ENCODE peak calls at places on chromosome 21, in eight cellular contexts. W is activated naive CD8-positive, alpha-beta T cell treated with anti-CD3 and anti-CD28 coated beads for 36 hours; R is NCI-H460; E is sciatic nerve; U is NCI-H1105; C is activated T-helper 9 cell treated with anti-CD3 and anti-CD28 coated beads, Interleukin-2, amount 50 U/mL, for 16 hours; D is NCI-H1048; M is retina. P is an unnamed sample.

GRCh38 chr21:45839274-45839673 is 142.3 kb upstream of the COL6A1 start:
- DNase-seq in R (no peak), M (no peak), U (no peak), D (no peak), E (no peak), W (no peak), C (no peak), P (no peak)

GRCh38 chr21:34639882-34640788 is 25.2 kb upstream of the RCAN1 start:
- DNase-seq in R (no peak), D (no peak), C (peak; percentile 13), M (no peak), U (no peak), W (peak; percentile 21), E (no peak), P (no peak)

GRCh38 chr21:34029724-34030528 is 43.5 kb upstream of the MRPS6 start:
- DNase-seq in R (peak; percentile 56), W (peak; percentile 51), D (no peak), C (peak; percentile 44), M (peak; percentile 36), U (no peak), E (no peak), P (no peak)

GRCh38 chr21:37842163-37842919 is 73.9 kb downstream of the KCNJ6 start:
- DNase-seq in D (no peak), U (no peak), M (no peak), R (no peak), W (no peak), C (no peak), E (no peak), P (no peak)

GRCh38 chr21:35044770-35045538 is 4.1 kb downstream of the RUNX1 start:
- DNase-seq in R (no peak), M (no peak), E (no peak), W (no peak), U (no peak), D (no peak), C (no peak), P (no peak)

GRCh38 chr21:41766883-41767605 is at the start of gene RIPK4:
- DNase-seq in C (peak; percentile 21), R (peak; percentile 59), D (peak; percentile 70), M (no peak), E (no peak), W (peak; percentile 60), U (peak; percentile 87), P (peak; percentile 91)

GRCh38 chr21:33441489-33442477 is 38.0 kb downstream of the TMEM50B start:
- DNase-seq in W (no peak), C (no peak), E (no peak), M (no peak), R (peak; percentile 95), D (no peak), U (peak; percentile 39), P (no peak)

GRCh38 chr21:42659416-42660117 is 6.1 kb downstream of the PDE9A start:
- DNase-seq in U (no peak), M (no peak), E (no peak), D (no peak), W (no peak), R (no peak), C (no peak), P (peak; percentile 51)

GRCh38 chr21:39022901-39023693 is 160.2 kb downstream of the PSMG1 start:
- DNase-seq in C (no peak), W (no peak), M (peak; percentile 45), E (peak; percentile 81), R (no peak), U (peak; percentile 75), D (no peak), P (peak; percentile 67)

GRCh38 chr21:44024895-44025353 is 12.8 kb downstream of the TRAPPC10 start:
- DNase-seq in U (no peak), D (no peak), E (peak; percentile 69), M (no peak), R (no peak), W (no peak), C (no peak), P (no peak)

GRCh38 chr21:38413958-38414506 is 84.2 kb downstream of the ERG start:
- DNase-seq in D (no peak), U (no peak), W (no peak), R (peak; percentile 24), M (no peak), E (no peak), C (no peak), P (no peak)

GRCh38 chr21:41024341-41025056 is 143.5 kb upstream of the BACE2 start:
- DNase-seq in W (no peak), D (no peak), C (no peak), R (no peak), E (no peak), M (peak; percentile 84), U (no peak), P (no peak)

GRCh38 chr21:38661296-38662223 is 144.2 kb upstream of the ETS2 start:
- DNase-seq in E (no peak), M (peak; percentile 70), R (no peak), W (peak; percentile 20), U (no peak), D (no peak), C (no peak), P (no peak)

GRCh38 chr21:35940074-35940927 is 120.0 kb downstream of the SETD4 start:
- DNase-seq in U (peak; percentile 72), W (peak; percentile 3), R (peak; percentile 49), E (no peak), C (no peak), M (peak; percentile 55), D (peak; percentile 23), P (peak; percentile 22)

GRCh38 chr21:15065381-15066230 is 806 bp upstream of the NRIP1 start:
- DNase-seq in R (no peak), U (no peak), M (peak; percentile 88), C (peak; percentile 58), D (no peak), E (peak; percentile 89), W (peak; percentile 77), P (peak; percentile 84)

GRCh38 chr21:45532826-45533730 is 9.2 kb downstream of the SLC19A1 start:
- DNase-seq in R (no peak), W (no peak), D (no peak), U (no peak), C (no peak), E (peak; percentile 57), M (no peak), P (no peak)

GRCh38 chr21:41777934-41778815 is 11.3 kb upstream of the RIPK4 start:
- DNase-seq in U (peak; percentile 60), M (peak; percentile 89), R (peak; percentile 77), W (peak; percentile 19), D (peak; percentile 54), C (no peak), E (peak; percentile 92), P (peak; percentile 84)

GRCh38 chr21:9750341-9751086 is 770.9 kb upstream of the TPTE start:
- DNase-seq in D (no peak), W (no peak), C (no peak), U (no peak), M (no peak), R (no peak), E (no peak), P (no peak)

GRCh38 chr21:46621457-46622182 is 13.9 kb upstream of the PRMT2 start:
- DNase-seq in D (no peak), E (peak; percentile 73), W (no peak), R (no peak), U (no peak), M (peak; percentile 36), C (no peak), P (no peak)

GRCh38 chr21:41639336-41639735 is 127.5 kb downstream of the RIPK4 start:
- DNase-seq in C (no peak), D (no peak), E (peak; percentile 19), U (no peak), R (no peak), W (no peak), M (no peak), P (no peak)

GRCh38 chr21:44331650-44332306 is 7.4 kb downstream of the CFAP410 start:
- DNase-seq in M (no peak), R (no peak), D (no peak), C (no peak), W (no peak), E (no peak), U (no peak), P (no peak)

GRCh38 chr21:29558331-29558730 is 259.6 kb downstream of the BACH1 start:
- DNase-seq in M (no peak), U (no peak), E (no peak), D (no peak), W (no peak), C (no peak), R (no peak), P (no peak)

P was measured in right lobe of liver.